ENCODE peak calls at places on chromosomes 1 and 21, in ten cellular contexts. One of them, this sample, is unnamed.
A peak's percentile ranks its signal among the peaks of the same experiment; 100 is the strongest.

GRCh38 chr1:182584746-182585145 is 4.3 kb downstream of the RNASEL start:
- DNase-seq in GM12864: no peak
- DNase-seq in fibroblast of mammary gland: no peak
- DNase-seq in foreskin fibroblast: no peak
- DNase-seq in transverse colon: no peak
- DNase-seq in IMR-90: no peak
- DNase-seq in progenitor cell of endocrine pancreas: no peak
- DNase-seq in lower leg skin: no peak
- DNase-seq in Caco-2: no peak
- DNase-seq in BE2C: no peak
- DNase-seq in this sample: no peak

GRCh38 chr1:43763497-43763973 is 56.2 kb downstream of the ST3GAL3 start:
- DNase-seq in GM12864: no peak
- DNase-seq in fibroblast of mammary gland: peak; percentile 92
- DNase-seq in foreskin fibroblast: peak; percentile 95
- DNase-seq in transverse colon: peak; percentile 74
- DNase-seq in IMR-90: peak; percentile 93
- DNase-seq in progenitor cell of endocrine pancreas: peak; percentile 49
- DNase-seq in lower leg skin: peak; percentile 83
- DNase-seq in Caco-2: peak; percentile 62
- DNase-seq in BE2C: peak; percentile 66
- DNase-seq in this sample: peak; percentile 46

GRCh38 chr1:112957133-112957812 is 1.3 kb upstream of the SLC16A1 start:
- DNase-seq in GM12864: peak; percentile 80
- DNase-seq in fibroblast of mammary gland: peak; percentile 97
- DNase-seq in foreskin fibroblast: peak; percentile 90
- DNase-seq in transverse colon: peak; percentile 23
- DNase-seq in IMR-90: peak; percentile 95
- DNase-seq in progenitor cell of endocrine pancreas: no peak
- DNase-seq in lower leg skin: peak; percentile 19
- DNase-seq in Caco-2: peak; percentile 25
- DNase-seq in BE2C: peak; percentile 53
- DNase-seq in this sample: no peak

GRCh38 chr1:229019647-229020281 is 251.1 kb upstream of the RAB4A start:
- DNase-seq in GM12864: no peak
- DNase-seq in fibroblast of mammary gland: no peak
- DNase-seq in foreskin fibroblast: no peak
- DNase-seq in transverse colon: no peak
- DNase-seq in IMR-90: no peak
- DNase-seq in progenitor cell of endocrine pancreas: no peak
- DNase-seq in lower leg skin: no peak
- DNase-seq in Caco-2: no peak
- DNase-seq in BE2C: no peak
- DNase-seq in this sample: no peak

GRCh38 chr21:43716376-43717165 is 2.4 kb upstream of the PDXK start:
- DNase-seq in GM12864: peak; percentile 66
- DNase-seq in fibroblast of mammary gland: peak; percentile 35
- DNase-seq in foreskin fibroblast: peak; percentile 84
- DNase-seq in transverse colon: peak; percentile 61
- DNase-seq in IMR-90: peak; percentile 36
- DNase-seq in progenitor cell of endocrine pancreas: no peak
- DNase-seq in lower leg skin: no peak
- DNase-seq in Caco-2: no peak
- DNase-seq in BE2C: no peak
- DNase-seq in this sample: no peak

GRCh38 chr1:37147397-37147831 is 113.1 kb upstream of the GRIK3 start:
- DNase-seq in GM12864: no peak
- DNase-seq in fibroblast of mammary gland: no peak
- DNase-seq in foreskin fibroblast: no peak
- DNase-seq in transverse colon: no peak
- DNase-seq in IMR-90: no peak
- DNase-seq in progenitor cell of endocrine pancreas: no peak
- DNase-seq in lower leg skin: no peak
- DNase-seq in Caco-2: no peak
- DNase-seq in BE2C: no peak
- DNase-seq in this sample: no peak

GRCh38 chr1:211604548-211604947 is 25.6 kb upstream of the SLC30A1 start:
- DNase-seq in GM12864: no peak
- DNase-seq in fibroblast of mammary gland: no peak
- DNase-seq in foreskin fibroblast: no peak
- DNase-seq in transverse colon: no peak
- DNase-seq in IMR-90: no peak
- DNase-seq in progenitor cell of endocrine pancreas: no peak
- DNase-seq in lower leg skin: no peak
- DNase-seq in Caco-2: no peak
- DNase-seq in BE2C: no peak
- DNase-seq in this sample: no peak

GRCh38 chr1:218933526-218933925 is 240.2 kb upstream of the LYPLAL1 start:
- DNase-seq in GM12864: no peak
- DNase-seq in fibroblast of mammary gland: peak; percentile 88
- DNase-seq in foreskin fibroblast: peak; percentile 81
- DNase-seq in transverse colon: no peak
- DNase-seq in IMR-90: peak; percentile 28
- DNase-seq in progenitor cell of endocrine pancreas: no peak
- DNase-seq in lower leg skin: no peak
- DNase-seq in Caco-2: no peak
- DNase-seq in BE2C: no peak
- DNase-seq in this sample: no peak

GRCh38 chr1:178243119-178243518 is 149.2 kb downstream of the RASAL2 start:
- DNase-seq in GM12864: no peak
- DNase-seq in fibroblast of mammary gland: no peak
- DNase-seq in foreskin fibroblast: no peak
- DNase-seq in transverse colon: no peak
- DNase-seq in IMR-90: no peak
- DNase-seq in progenitor cell of endocrine pancreas: no peak
- DNase-seq in lower leg skin: no peak
- DNase-seq in Caco-2: no peak
- DNase-seq in BE2C: no peak
- DNase-seq in this sample: no peak

GRCh38 chr1:45395582-45395981 is 55.3 kb upstream of the MUTYH start:
- DNase-seq in GM12864: no peak
- DNase-seq in fibroblast of mammary gland: no peak
- DNase-seq in foreskin fibroblast: no peak
- DNase-seq in transverse colon: no peak
- DNase-seq in IMR-90: no peak
- DNase-seq in progenitor cell of endocrine pancreas: no peak
- DNase-seq in lower leg skin: no peak
- DNase-seq in Caco-2: no peak
- DNase-seq in BE2C: no peak
- DNase-seq in this sample: no peak

GRCh38 chr1:107936498-107937481 is 28.2 kb downstream of the VAV3 start:
- DNase-seq in GM12864: no peak
- DNase-seq in fibroblast of mammary gland: peak; percentile 98
- DNase-seq in foreskin fibroblast: peak; percentile 98
- DNase-seq in transverse colon: peak; percentile 22
- DNase-seq in IMR-90: peak; percentile 62
- DNase-seq in progenitor cell of endocrine pancreas: no peak
- DNase-seq in lower leg skin: peak; percentile 63
- DNase-seq in Caco-2: no peak
- DNase-seq in BE2C: no peak
- DNase-seq in this sample: no peak

GRCh38 chr1:152479792-152480595 is 30.6 kb upstream of the LCE5A start:
- DNase-seq in GM12864: no peak
- DNase-seq in fibroblast of mammary gland: peak; percentile 29
- DNase-seq in foreskin fibroblast: peak; percentile 6
- DNase-seq in transverse colon: peak; percentile 64
- DNase-seq in IMR-90: peak; percentile 10
- DNase-seq in progenitor cell of endocrine pancreas: no peak
- DNase-seq in lower leg skin: no peak
- DNase-seq in Caco-2: peak; percentile 48
- DNase-seq in BE2C: peak; percentile 82
- DNase-seq in this sample: peak; percentile 64

GRCh38 chr1:12617901-12618660 is at the start of gene DHRS3:
- DNase-seq in GM12864: no peak
- DNase-seq in fibroblast of mammary gland: peak; percentile 56
- DNase-seq in foreskin fibroblast: peak; percentile 85
- DNase-seq in transverse colon: peak; percentile 85
- DNase-seq in IMR-90: peak; percentile 75
- DNase-seq in progenitor cell of endocrine pancreas: peak; percentile 80
- DNase-seq in lower leg skin: peak; percentile 81
- DNase-seq in Caco-2: peak; percentile 89
- DNase-seq in BE2C: no peak
- DNase-seq in this sample: peak; percentile 54

GRCh38 chr1:27689423-27690173 is 17.6 kb upstream of the IFI6 start:
- DNase-seq in GM12864: peak; percentile 18
- DNase-seq in fibroblast of mammary gland: peak; percentile 61
- DNase-seq in foreskin fibroblast: peak; percentile 75
- DNase-seq in transverse colon: no peak
- DNase-seq in IMR-90: peak; percentile 57
- DNase-seq in progenitor cell of endocrine pancreas: no peak
- DNase-seq in lower leg skin: no peak
- DNase-seq in Caco-2: no peak
- DNase-seq in BE2C: no peak
- DNase-seq in this sample: no peak

GRCh38 chr1:94694234-94694915 is 125.8 kb upstream of the SLC44A3 start:
- DNase-seq in GM12864: no peak
- DNase-seq in fibroblast of mammary gland: no peak
- DNase-seq in foreskin fibroblast: no peak
- DNase-seq in transverse colon: no peak
- DNase-seq in IMR-90: no peak
- DNase-seq in progenitor cell of endocrine pancreas: no peak
- DNase-seq in lower leg skin: no peak
- DNase-seq in Caco-2: no peak
- DNase-seq in BE2C: no peak
- DNase-seq in this sample: no peak

GRCh38 chr21:36757246-36757645 is 58.3 kb downstream of the SIM2 start:
- DNase-seq in GM12864: no peak
- DNase-seq in fibroblast of mammary gland: no peak
- DNase-seq in foreskin fibroblast: no peak
- DNase-seq in transverse colon: no peak
- DNase-seq in IMR-90: no peak
- DNase-seq in progenitor cell of endocrine pancreas: no peak
- DNase-seq in lower leg skin: no peak
- DNase-seq in Caco-2: no peak
- DNase-seq in BE2C: no peak
- DNase-seq in this sample: no peak

GRCh38 chr1:200095057-200095577 is 67.6 kb downstream of the NR5A2 start:
- DNase-seq in GM12864: no peak
- DNase-seq in fibroblast of mammary gland: no peak
- DNase-seq in foreskin fibroblast: no peak
- DNase-seq in transverse colon: no peak
- DNase-seq in IMR-90: no peak
- DNase-seq in progenitor cell of endocrine pancreas: no peak
- DNase-seq in lower leg skin: no peak
- DNase-seq in Caco-2: no peak
- DNase-seq in BE2C: no peak
- DNase-seq in this sample: no peak

GRCh38 chr1:200090252-200091159 is 63.0 kb downstream of the NR5A2 start:
- DNase-seq in GM12864: no peak
- DNase-seq in fibroblast of mammary gland: peak; percentile 9
- DNase-seq in foreskin fibroblast: peak; percentile 37
- DNase-seq in transverse colon: no peak
- DNase-seq in IMR-90: peak; percentile 8
- DNase-seq in progenitor cell of endocrine pancreas: no peak
- DNase-seq in lower leg skin: no peak
- DNase-seq in Caco-2: peak; percentile 34
- DNase-seq in BE2C: no peak
- DNase-seq in this sample: no peak
- TF ChIP-seq CTCF in GM12864: peak; percentile 39
- TF ChIP-seq CTCF in fibroblast of mammary gland: peak; percentile 24
- TF ChIP-seq CTCF in foreskin fibroblast: peak; percentile 4
- TF ChIP-seq CTCF in transverse colon: no peak
- TF ChIP-seq CTCF in IMR-90: peak; percentile 16
- TF ChIP-seq CTCF in progenitor cell of endocrine pancreas: peak; percentile 33
- TF ChIP-seq CTCF in lower leg skin: no peak
- TF ChIP-seq CTCF in Caco-2: peak; percentile 40
- TF ChIP-seq CTCF in BE2C: peak; percentile 42
- TF ChIP-seq CTCF in this sample: no peak

GRCh38 chr1:156379420-156380165 is 10.6 kb downstream of the RHBG start:
- DNase-seq in GM12864: no peak
- DNase-seq in fibroblast of mammary gland: no peak
- DNase-seq in foreskin fibroblast: peak; percentile 32
- DNase-seq in transverse colon: no peak
- DNase-seq in IMR-90: peak; percentile 5
- DNase-seq in progenitor cell of endocrine pancreas: no peak
- DNase-seq in lower leg skin: no peak
- DNase-seq in Caco-2: peak; percentile 61
- DNase-seq in BE2C: no peak
- DNase-seq in this sample: no peak
- TF ChIP-seq CTCF in GM12864: no peak
- TF ChIP-seq CTCF in fibroblast of mammary gland: no peak
- TF ChIP-seq CTCF in foreskin fibroblast: no peak
- TF ChIP-seq CTCF in transverse colon: no peak
- TF ChIP-seq CTCF in IMR-90: no peak
- TF ChIP-seq CTCF in progenitor cell of endocrine pancreas: no peak
- TF ChIP-seq CTCF in lower leg skin: no peak
- TF ChIP-seq CTCF in Caco-2: peak; percentile 34
- TF ChIP-seq CTCF in BE2C: no peak
- TF ChIP-seq CTCF in this sample: no peak

GRCh38 chr1:1264868-1265272 is 8.8 kb downstream of the UBE2J2 start:
- DNase-seq in GM12864: no peak
- DNase-seq in fibroblast of mammary gland: peak; percentile 98
- DNase-seq in foreskin fibroblast: peak; percentile 99
- DNase-seq in transverse colon: no peak
- DNase-seq in IMR-90: peak; percentile 100
- DNase-seq in progenitor cell of endocrine pancreas: no peak
- DNase-seq in lower leg skin: no peak
- DNase-seq in Caco-2: no peak
- DNase-seq in BE2C: no peak
- DNase-seq in this sample: peak; percentile 53
- TF ChIP-seq CTCF in GM12864: peak; percentile 14
- TF ChIP-seq CTCF in fibroblast of mammary gland: peak; percentile 54
- TF ChIP-seq CTCF in foreskin fibroblast: peak; percentile 65
- TF ChIP-seq CTCF in transverse colon: no peak
- TF ChIP-seq CTCF in IMR-90: peak; percentile 72
- TF ChIP-seq CTCF in progenitor cell of endocrine pancreas: peak; percentile 13
- TF ChIP-seq CTCF in lower leg skin: no peak
- TF ChIP-seq CTCF in Caco-2: no peak
- TF ChIP-seq CTCF in BE2C: peak; percentile 26
- TF ChIP-seq CTCF in this sample: peak; percentile 10

GRCh38 chr1:41918450-41919043 is at the start of gene HIVEP3:
- DNase-seq in GM12864: no peak
- DNase-seq in fibroblast of mammary gland: peak; percentile 24
- DNase-seq in foreskin fibroblast: peak; percentile 48
- DNase-seq in transverse colon: no peak
- DNase-seq in IMR-90: no peak
- DNase-seq in progenitor cell of endocrine pancreas: no peak
- DNase-seq in lower leg skin: no peak
- DNase-seq in Caco-2: no peak
- DNase-seq in BE2C: peak; percentile 23
- DNase-seq in this sample: no peak
- TF ChIP-seq CTCF in GM12864: no peak
- TF ChIP-seq CTCF in fibroblast of mammary gland: peak; percentile 29
- TF ChIP-seq CTCF in foreskin fibroblast: peak; percentile 6
- TF ChIP-seq CTCF in transverse colon: no peak
- TF ChIP-seq CTCF in IMR-90: no peak
- TF ChIP-seq CTCF in progenitor cell of endocrine pancreas: peak; percentile 35
- TF ChIP-seq CTCF in lower leg skin: no peak
- TF ChIP-seq CTCF in Caco-2: no peak
- TF ChIP-seq CTCF in BE2C: peak; percentile 18
- TF ChIP-seq CTCF in this sample: no peak

DNA sequence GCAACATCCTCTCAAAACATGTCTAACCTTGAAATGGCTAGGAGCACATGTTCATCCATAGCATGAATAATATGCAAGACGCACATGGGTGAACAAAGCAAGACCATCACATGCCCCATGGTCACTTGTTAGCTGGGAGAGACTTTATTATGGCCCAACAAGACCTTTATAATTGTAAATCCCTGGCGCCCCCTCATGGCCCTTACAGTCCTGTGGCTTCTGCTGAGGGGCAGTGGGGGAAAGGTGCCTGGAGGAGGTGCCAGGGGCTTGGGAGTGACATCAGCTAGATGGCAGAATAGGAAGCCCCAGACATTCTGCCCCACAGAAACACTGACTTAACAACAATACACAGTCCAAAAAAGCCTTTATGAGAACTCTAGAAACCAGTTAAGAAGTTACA is 51.7 kb downstream of the CSMD2 start:
- DNase-seq in GM12864: no peak
- DNase-seq in fibroblast of mammary gland: peak; percentile 7
- DNase-seq in foreskin fibroblast: no peak
- DNase-seq in transverse colon: no peak
- DNase-seq in IMR-90: no peak
- DNase-seq in progenitor cell of endocrine pancreas: no peak
- DNase-seq in lower leg skin: no peak
- DNase-seq in Caco-2: no peak
- DNase-seq in BE2C: no peak
- DNase-seq in this sample: no peak
- TF ChIP-seq CTCF in GM12864: peak; percentile 13
- TF ChIP-seq CTCF in fibroblast of mammary gland: peak; percentile 11
- TF ChIP-seq CTCF in foreskin fibroblast: peak; percentile 5
- TF ChIP-seq CTCF in transverse colon: no peak
- TF ChIP-seq CTCF in IMR-90: no peak
- TF ChIP-seq CTCF in progenitor cell of endocrine pancreas: no peak
- TF ChIP-seq CTCF in lower leg skin: no peak
- TF ChIP-seq CTCF in Caco-2: no peak
- TF ChIP-seq CTCF in BE2C: no peak
- TF ChIP-seq CTCF in this sample: no peak